ENCODE peak calls at places on chromosome 2, in nine cellular contexts. Y is GM12878, Q is neuronal stem cell, F is A549, Z is mesendoderm, V is mesenchymal stem cell, H is PC-9, M is GM23248, K is K562. G is an unnamed sample.

GRCh38 chr2:72539145-72539552 is 286.7 kb downstream of the EXOC6B start:
- DNase-seq in Y (no peak), Q (no peak), F (peak), Z (peak), V (no peak), H (no peak), M (peak), K (no peak), G (no peak)

GRCh38 chr2:197077336-197077735 is 150.8 kb upstream of the PGAP1 start:
- DNase-seq in Y (no peak), Q (no peak), F (no peak), Z (no peak), V (no peak), H (no peak), M (no peak), K (no peak), G (no peak)

GRCh38 chr2:183495589-183496267 is 371.5 kb downstream of the NUP35 start:
- DNase-seq in Y (peak), Q (no peak), F (no peak), Z (peak), V (no peak), H (no peak), M (no peak), K (no peak), G (no peak)

GRCh38 chr2:182668671-182669070 is 47.4 kb upstream of the DNAJC10 start:
- DNase-seq in Y (no peak), Q (no peak), F (no peak), Z (peak), V (no peak), H (peak), M (peak), K (no peak), G (peak)

GRCh38 chr2:1898461-1899395 is 154.4 kb upstream of the PXDN start:
- DNase-seq in Y (no peak), Q (no peak), F (no peak), Z (no peak), V (no peak), H (no peak), M (no peak), K (no peak), G (no peak)

GRCh38 chr2:128291161-128291843 is 27.4 kb downstream of the HS6ST1 start:
- DNase-seq in Y (no peak), Q (no peak), F (no peak), Z (no peak), V (peak), H (peak), M (no peak), K (no peak), G (no peak)

GRCh38 chr2:54040685-54041084 is 69.9 kb upstream of the PSME4 start:
- DNase-seq in Y (no peak), Q (no peak), F (no peak), Z (no peak), V (no peak), H (no peak), M (no peak), K (no peak), G (no peak)

GRCh38 chr2:238231251-238231793 is 8.5 kb downstream of the HES6 start:
- DNase-seq in Y (no peak), Q (peak), F (peak), Z (peak), V (peak), H (peak), M (peak), K (peak), G (peak)

GRCh38 chr2:143686585-143687164 is 557.5 kb downstream of the ARHGAP15 start:
- DNase-seq in Y (no peak), Q (peak), F (peak), Z (peak), V (peak), H (no peak), M (peak), K (peak), G (peak)

GRCh38 chr2:145123606-145124005 is 603.7 kb upstream of the ZEB2 start:
- DNase-seq in Y (no peak), Q (no peak), F (no peak), Z (no peak), V (peak), H (no peak), M (no peak), K (no peak), G (peak)

GRCh38 chr2:53987336-53987921 is 16.6 kb upstream of the PSME4 start:
- DNase-seq in Y (no peak), Q (no peak), F (no peak), Z (no peak), V (peak), H (peak), M (peak), K (no peak), G (peak)

GRCh38 chr2:234203135-234203984 is 152.9 kb downstream of the SPP2 start:
- DNase-seq in Y (no peak), Q (no peak), F (peak), Z (no peak), V (peak), H (peak), M (peak), K (no peak), G (peak)

GRCh38 chr2:112841399-112842044 is 4.9 kb upstream of the IL1B start:
- DNase-seq in Y (no peak), Q (no peak), F (no peak), Z (no peak), V (no peak), H (no peak), M (no peak), K (no peak), G (no peak)

GRCh38 chr2:59149271-59149670 is 908.1 kb upstream of the FANCL start:
- DNase-seq in Y (no peak), Q (no peak), F (no peak), Z (no peak), V (no peak), H (no peak), M (no peak), K (no peak), G (no peak)

GRCh38 chr2:76958749-76959148 is 563.4 kb downstream of the LRRTM4 start:
- DNase-seq in Y (no peak), Q (peak), F (no peak), Z (peak), V (peak), H (peak), M (peak), K (no peak), G (peak)

DNA sequence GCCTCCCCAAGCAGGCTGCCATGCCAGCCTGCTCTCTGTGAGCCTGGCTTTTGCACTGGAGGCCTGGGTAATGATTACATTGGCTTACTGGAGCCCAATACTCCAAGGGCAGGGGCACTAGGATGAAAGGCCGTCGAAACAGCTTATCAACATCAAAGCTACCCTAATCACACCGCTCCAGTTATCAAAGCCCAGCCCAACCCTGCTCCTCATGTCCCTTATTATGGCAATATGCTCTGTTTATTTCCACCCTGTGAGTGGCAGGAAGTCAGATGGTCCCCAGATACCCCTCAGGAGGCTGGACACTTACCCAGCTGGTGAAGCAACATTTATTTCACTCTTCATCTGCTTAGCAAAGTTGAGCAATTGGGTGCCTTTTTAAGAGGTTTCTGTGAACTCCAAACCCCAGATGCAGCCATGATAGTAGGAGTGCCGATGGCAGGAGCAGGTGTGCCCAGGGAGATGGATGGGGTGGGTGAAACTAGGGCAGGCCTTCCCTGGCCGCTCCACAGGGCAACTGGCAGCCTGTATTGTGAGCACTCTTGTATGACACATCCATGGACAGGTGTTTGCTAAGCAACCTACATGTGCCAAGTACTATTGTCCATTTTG is 97.2 kb upstream of the ITGA6 start:
- DNase-seq in Y (no peak), Q (no peak), F (no peak), Z (no peak), V (no peak), H (no peak), M (no peak), K (no peak), G (peak)
- H3K4me2 ChIP-seq in Y (no peak), Q (no peak), F (no peak), Z (no peak), V (no peak), H (no peak), M (no peak), K (no peak), G (no peak)

DNA sequence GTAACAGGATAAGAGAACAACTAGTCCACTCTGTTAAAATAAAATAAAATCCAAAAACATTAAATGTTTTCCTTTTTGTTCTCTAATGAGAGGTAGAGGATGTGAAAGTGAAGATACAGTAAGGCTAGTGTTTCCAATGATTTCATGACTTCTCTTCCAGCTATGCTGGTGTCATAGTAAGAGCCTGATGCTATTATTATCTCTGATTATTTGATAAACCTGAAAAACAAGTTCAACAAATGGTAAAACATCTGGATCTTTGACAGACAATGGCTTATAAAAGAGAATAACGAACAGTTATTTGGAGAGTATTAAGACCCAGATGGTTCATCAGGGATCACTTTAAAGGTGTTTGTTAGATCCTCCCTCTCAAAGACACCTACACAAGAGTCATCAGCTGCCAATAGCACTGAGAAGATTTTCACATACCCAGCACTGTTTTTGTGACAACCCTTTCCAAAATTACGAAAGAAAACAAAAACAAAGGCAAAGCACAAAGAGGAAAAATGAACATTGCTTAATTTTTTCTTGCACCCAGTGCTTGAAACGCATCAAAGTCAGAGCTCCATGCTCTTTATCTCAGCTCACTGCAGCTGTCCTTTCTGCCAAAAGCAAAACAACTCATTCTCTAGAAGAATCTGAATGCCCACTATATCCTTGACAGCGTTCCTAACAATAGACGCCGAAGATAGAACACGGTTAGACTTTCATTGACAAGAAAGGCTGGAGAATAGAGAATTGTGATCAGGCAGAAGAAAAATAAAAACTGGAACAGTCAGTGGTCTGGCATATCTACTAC is 168.6 kb downstream of the SLC8A1 start:
- DNase-seq in Y (no peak), Q (no peak), F (no peak), Z (no peak), V (no peak), H (no peak), M (no peak), K (no peak), G (no peak)
- H3K27ac ChIP-seq in Y (no peak), Q (no peak), F (no peak), Z (no peak), V (peak), H (no peak), M (no peak), K (no peak), G (no peak)

GRCh38 chr2:120287183-120288015 is 34.7 kb downstream of the RALB start:
- DNase-seq in Y (peak), Q (no peak), F (peak), Z (no peak), V (peak), H (peak), M (peak), K (no peak), G (peak)
- H3K4me2 ChIP-seq in Y (peak), Q (no peak), F (peak), Z (no peak), V (peak), H (peak), M (peak), K (no peak), G (peak)

GRCh38 chr2:173823540-173823939 is 141.6 kb downstream of the SP3 start:
- DNase-seq in Y (no peak), Q (no peak), F (no peak), Z (no peak), V (no peak), H (no peak), M (no peak), K (no peak), G (no peak)
- H3K27ac ChIP-seq in Y (no peak), Q (no peak), F (no peak), Z (no peak), V (no peak), H (no peak), M (no peak), K (no peak), G (no peak)

GRCh38 chr2:8451273-8451672 is 230.6 kb upstream of the ID2 start:
- DNase-seq in Y (no peak), Q (no peak), F (no peak), Z (no peak), V (peak), H (no peak), M (no peak), K (no peak), G (no peak)

GRCh38 chr2:8452296-8452695 is 229.6 kb upstream of the ID2 start:
- DNase-seq in Y (no peak), Q (no peak), F (no peak), Z (no peak), V (no peak), H (no peak), M (no peak), K (no peak), G (no peak)

GRCh38 chr2:8454797-8455196 is 227.1 kb upstream of the ID2 start:
- DNase-seq in Y (no peak), Q (no peak), F (no peak), Z (no peak), V (no peak), H (no peak), M (no peak), K (no peak), G (no peak)

GRCh38 chr2:8453904-8454302 is 228.0 kb upstream of the ID2 start:
- DNase-seq in Y (no peak), Q (no peak), F (no peak), Z (peak), V (no peak), H (no peak), M (peak), K (no peak), G (no peak)

GRCh38 chr2:8452979-8453903 is 228.6 kb upstream of the ID2 start:
- DNase-seq in Y (no peak), Q (no peak), F (no peak), Z (no peak), V (no peak), H (no peak), M (peak), K (no peak), G (no peak)
- H3K4me2 ChIP-seq in Y (no peak), Q (no peak), F (no peak), Z (no peak), V (no peak), H (no peak), M (peak), K (no peak), G (no peak)

GRCh38 chr2:62732262-62732777 is 26.8 kb downstream of the EHBP1 start:
- DNase-seq in Y (no peak), Q (no peak), F (no peak), Z (no peak), V (no peak), H (no peak), M (no peak), K (no peak), G (no peak)
- H3K27ac ChIP-seq in Y (no peak), Q (no peak), F (no peak), Z (no peak), V (no peak), H (no peak), M (no peak), K (no peak), G (no peak)

DNA sequence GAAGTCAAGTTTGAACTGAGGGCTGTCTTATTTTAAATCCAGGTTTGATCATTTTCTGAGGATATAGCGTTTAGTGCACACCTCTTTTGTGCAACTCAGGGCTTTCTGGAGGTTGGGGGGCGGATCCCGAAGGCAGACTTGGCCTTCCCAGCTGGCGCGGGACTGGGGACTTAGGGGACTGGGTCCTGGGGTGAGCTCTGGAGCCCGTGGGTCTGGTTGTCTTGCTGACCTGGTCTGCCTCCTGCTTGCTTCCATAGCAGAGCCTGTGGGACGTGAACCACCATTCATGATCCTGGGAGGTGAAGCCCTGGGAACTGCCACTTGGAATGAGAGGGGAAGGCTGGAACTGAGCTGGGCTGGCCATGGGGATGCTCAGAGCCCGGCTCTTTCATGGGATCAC is 63.1 kb downstream of the AGAP1 start:
- DNase-seq in Y (no peak), Q (no peak), F (no peak), Z (no peak), V (no peak), H (no peak), M (no peak), K (no peak), G (no peak)
- H3K4me2 ChIP-seq in Y (no peak), Q (no peak), F (no peak), Z (no peak), V (no peak), H (no peak), M (no peak), K (no peak), G (no peak)

GRCh38 chr2:68428746-68429145 is 38.3 kb downstream of the FBXO48 start:
- DNase-seq in Y (no peak), Q (no peak), F (no peak), Z (no peak), V (no peak), H (no peak), M (no peak), K (no peak), G (no peak)
- H3K27ac ChIP-seq in Y (peak), Q (no peak), F (no peak), Z (no peak), V (no peak), H (no peak), M (no peak), K (no peak), G (no peak)